ENCODE peak calls at places on chromosomes 16 and 17, in five cellular contexts. M, Q, A, F and V are unnamed samples. For H3K4me1, the result is how much of the 10 kb centered on the place peaks cover.

GRCh38 chr17:72666519-72666874 is 426.0 kb downstream of the SLC39A11 start:
- DNase-seq in Q (no peak), M (no peak), A (no peak), F (no peak), V (no peak)

GRCh38 chr16:19876501-19877059 is 8.1 kb downstream of the GPRC5B start:
- DNase-seq in F (no peak), A (no peak), Q (no peak), M (no peak), V (no peak)

GRCh38 chr16:88672776-88673175 is 9.9 kb upstream of the MVD start:
- DNase-seq in A (no peak), M (no peak), Q (no peak), F (no peak), V (no peak)

GRCh38 chr16:80273635-80274538 is 266.9 kb upstream of the DYNLRB2 start:
- DNase-seq in F (no peak), M (no peak), Q (no peak), A (no peak), V (no peak)

GRCh38 chr16:57941016-57941656 is 29.8 kb downstream of the CNGB1 start:
- DNase-seq in Q (no peak), A (no peak), M (peak), F (peak), V (no peak)

GRCh38 chr17:74999523-74999922 is 12.1 kb downstream of the CDR2L start:
- DNase-seq in M (no peak), F (no peak), Q (no peak), A (no peak), V (no peak)

GRCh38 chr16:10314811-10315210 is 71.0 kb upstream of the ATF7IP2 start:
- DNase-seq in F (no peak), A (no peak), Q (no peak), M (no peak), V (no peak)

GRCh38 chr17:66982011-66982508 is 17.6 kb downstream of the CACNG4 start:
- DNase-seq in M (peak), Q (no peak), A (no peak), F (no peak), V (no peak)

GRCh38 chr16:31077592-31078199 is 3.5 kb downstream of the ZNF646 start:
- DNase-seq in M (no peak), Q (no peak), A (peak), F (no peak), V (no peak)

GRCh38 chr16:1296688-1297412 is 12.6 kb upstream of the UBE2I start:
- DNase-seq in M (no peak), A (no peak), Q (no peak), F (no peak), V (no peak)

GRCh38 chr17:17911003-17911613 is 61.1 kb downstream of the TOM1L2 start:
- DNase-seq in Q (no peak), M (no peak), A (peak), F (no peak), V (no peak)

GRCh38 chr16:1499756-1500464 is 6.8 kb downstream of the TELO2 start:
- DNase-seq in Q (no peak), M (no peak), F (no peak), A (no peak), V (no peak)

GRCh38 chr16:2811703-2812471 is 5.2 kb upstream of the PRSS21 start:
- DNase-seq in M (no peak), A (peak), F (peak), Q (no peak), V (peak)

GRCh38 chr16:77841275-77841640 is 52.9 kb downstream of the VAT1L start:
- DNase-seq in A (no peak), M (no peak), Q (no peak), F (no peak), V (peak)

GRCh38 chr17:18377437-18378204 is at the start of gene EVPLL:
- DNase-seq in M (peak), F (peak), Q (no peak), A (peak), V (peak)

GRCh38 chr16:82037666-82038065 is 2.6 kb downstream of the HSD17B2 start:
- DNase-seq in A (no peak), M (no peak), Q (no peak), F (no peak), V (no peak)

GRCh38 chr17:35578929-35579448 is 618 bp upstream of the PEX12 start:
- DNase-seq in F (no peak), Q (no peak), M (no peak), A (no peak), V (no peak)

GRCh38 chr17:354651-355556 is 2.3 kb upstream of the RPH3AL start:
- DNase-seq in A (no peak), M (no peak), Q (no peak), F (no peak), V (no peak)

GRCh38 chr16:85982563-85982939 is 83.6 kb downstream of the IRF8 start:
- DNase-seq in Q (no peak), M (no peak), F (no peak), A (peak), V (no peak)

GRCh38 chr17:61463068-61463980 is 11.1 kb downstream of the TBX4 start:
- DNase-seq in F (no peak), M (no peak), A (peak), Q (no peak), V (peak)

GRCh38 chr16:19289805-19290490 is 4.4 kb downstream of the CLEC19A start:
- DNase-seq in Q (no peak), M (peak), A (no peak), F (no peak), V (no peak)

GRCh38 chr17:38636054-38636453 is 30.3 kb upstream of the SRCIN1 start:
- DNase-seq in M (no peak), F (no peak), A (no peak), Q (no peak), V (no peak)

GRCh38 chr16:82947675-82948074 is 320.9 kb downstream of the CDH13 start:
- DNase-seq in Q (no peak), F (no peak), A (no peak), M (no peak), V (no peak)

GRCh38 chr17:66776999-66777688 is 57.8 kb upstream of the CACNG5 start:
- DNase-seq in M (no peak), F (no peak), A (no peak), Q (no peak), V (peak)

GRCh38 chr17:50209472-50210248 is 8.2 kb upstream of the COL1A1 start:
- DNase-seq in A (peak), Q (peak), M (peak), F (peak), V (peak)

GRCh38 chr17:4407851-4408250 is 25.9 kb upstream of the SPNS3 start:
- DNase-seq in F (no peak), A (no peak), Q (no peak), M (peak), V (no peak)

GRCh38 chr16:29665294-29666077 is 2.4 kb downstream of the SPN start:
- DNase-seq in M (no peak), F (no peak), Q (no peak), A (no peak), V (no peak)

GRCh38 chr16:79402356-79402755 is 198.2 kb downstream of the MAF start:
- DNase-seq in Q (no peak), F (no peak), A (no peak), M (peak), V (no peak)

GRCh38 chr17:9729034-9729650 is 62.2 kb downstream of the DHRS7C start:
- DNase-seq in M (no peak), Q (no peak), F (no peak), A (no peak), V (no peak)

GRCh38 chr17:60769327-60769726 is 91.7 kb downstream of the BCAS3 start:
- DNase-seq in A (no peak), Q (no peak), F (no peak), M (no peak), V (no peak)

GRCh38 chr17:3528604-3529511 is 28.8 kb downstream of the TRPV3 start:
- DNase-seq in Q (no peak), M (no peak), A (peak), F (no peak), V (no peak)

GRCh38 chr16:58503863-58504688 is 4.1 kb downstream of the NDRG4 start:
- DNase-seq in A (peak), M (no peak), F (peak), Q (no peak), V (peak)

GRCh38 chr17:1485748-1486376 is 6.6 kb downstream of the MYO1C start:
- DNase-seq in M (peak), F (peak), Q (no peak), A (peak), V (no peak)

GRCh38 chr16:81266680-81267095 is 28.2 kb downstream of the BCO1 start:
- DNase-seq in F (no peak), Q (no peak), A (no peak), M (peak), V (no peak)

GRCh38 chr16:67987460-67988160 is 7.3 kb upstream of the DPEP3 start:
- DNase-seq in M (no peak), F (no peak), A (no peak), Q (no peak), V (no peak)

GRCh38 chr17:58329035-58329807 is 626 bp upstream of the TSPOAP1 start:
- DNase-seq in M (peak), A (no peak), Q (no peak), F (no peak), V (no peak)

GRCh38 chr17:58535431-58535830 is 21.0 kb upstream of the MTMR4 start:
- DNase-seq in A (no peak), Q (no peak), F (no peak), M (no peak), V (no peak)

GRCh38 chr17:74296548-74296936 is 22.5 kb downstream of the DNAI2 start:
- DNase-seq in M (peak), A (peak), F (no peak), Q (no peak), V (no peak)

GRCh38 chr17:43389022-43389947 is 9.5 kb upstream of the ARL4D start:
- DNase-seq in M (peak), F (peak), Q (peak), A (peak), V (peak)
- TF ChIP-seq POLR2AphosphoS5 in M (peak), F (peak), Q (no peak), A (peak), V (peak)

DNA sequence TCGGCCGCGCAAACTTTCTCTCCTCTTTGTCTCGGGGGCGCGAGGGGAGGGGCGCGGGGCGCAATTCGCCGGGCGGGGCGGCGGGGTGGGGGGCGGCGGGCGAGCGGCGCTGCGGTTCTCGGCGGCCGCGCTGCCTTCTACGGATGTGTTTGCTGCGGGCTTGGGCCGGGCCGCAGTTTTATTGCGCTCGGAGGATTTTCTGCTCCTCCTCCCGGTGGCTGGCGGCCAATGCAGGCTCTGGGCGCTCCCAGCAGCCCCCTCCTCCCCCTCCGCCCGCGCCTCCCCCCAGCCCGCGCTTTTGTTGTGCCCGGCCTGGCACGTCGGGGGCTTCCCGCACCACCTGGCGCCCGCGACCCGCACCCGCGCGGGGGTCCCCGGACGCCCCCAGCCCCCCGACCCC is at the start of gene TIMP2:
- DNase-seq in A (peak), F (peak), Q (peak), M (peak), V (peak)
- TF ChIP-seq POLR2A in A (no peak), F (no peak), Q (no peak), M (no peak), V (no peak)

GRCh38 chr16:84836967-84837366 is 17.2 kb downstream of the CRISPLD2 start:
- DNase-seq in Q (no peak), F (no peak), M (no peak), A (no peak), V (no peak)

GRCh38 chr16:84838383-84838948 is 18.7 kb downstream of the CRISPLD2 start:
- DNase-seq in F (no peak), M (no peak), Q (no peak), A (peak), V (no peak)

GRCh38 chr16:84839956-84840355 is 20.2 kb downstream of the CRISPLD2 start:
- DNase-seq in F (no peak), M (no peak), A (no peak), Q (no peak), V (no peak)

GRCh38 chr16:84840687-84841627 is 21.2 kb downstream of the CRISPLD2 start:
- DNase-seq in M (no peak), Q (no peak), F (no peak), A (no peak), V (no peak)

DNA sequence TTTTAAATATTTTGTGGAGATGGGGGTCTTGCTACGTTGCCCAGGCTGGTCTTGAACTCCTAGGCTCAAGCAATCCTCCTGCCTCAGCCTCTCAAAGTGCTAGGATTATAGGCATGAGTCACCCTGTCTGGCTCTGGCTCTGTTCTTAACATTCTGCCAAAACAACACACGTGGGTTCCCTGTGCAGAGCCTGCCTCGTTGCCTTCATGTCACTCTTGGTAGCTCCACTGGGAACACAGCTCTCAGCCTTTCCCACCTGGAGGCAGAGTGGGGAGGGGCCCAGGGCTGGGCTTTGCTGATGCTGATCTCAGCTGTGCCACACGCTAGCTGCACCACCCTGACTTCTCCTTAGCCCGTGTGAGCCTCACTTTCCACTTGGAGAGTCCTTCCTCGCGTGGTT is 19.3 kb downstream of the CRISPLD2 start:
- DNase-seq in M (no peak), F (no peak), Q (no peak), A (peak), V (peak)
- H3K4me1 ChIP-seq in M (half or more), F (under half), Q (under half), A (under half), V (half or more)

DNA sequence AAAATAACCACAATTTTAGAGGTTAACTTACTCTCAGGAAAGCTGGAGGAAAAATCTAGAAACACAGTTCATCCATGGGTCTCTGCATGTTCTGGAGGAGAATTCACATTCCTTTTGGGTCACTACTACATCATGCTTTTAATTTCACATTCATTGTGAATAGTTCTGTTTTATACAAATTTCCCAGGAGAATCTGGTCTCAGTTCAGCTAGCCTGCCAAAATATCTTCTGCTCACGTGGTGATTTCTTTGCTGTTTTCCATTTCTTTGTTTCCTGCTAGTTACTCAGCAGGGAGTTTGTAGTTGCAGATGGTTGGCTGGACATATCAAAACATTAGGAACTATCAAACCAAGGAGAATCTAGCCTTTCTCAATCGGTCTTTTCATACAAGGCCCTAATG is at the start of gene ABCA9:
- DNase-seq in A (no peak), M (no peak), F (no peak), Q (no peak), V (no peak)
- TF ChIP-seq POLR2AphosphoS5 in A (peak), M (no peak), F (peak), Q (peak), V (peak)

GRCh38 chr16:4538386-4539235 is at the start of gene CDIP1:
- DNase-seq in F (peak), Q (peak), A (peak), M (peak), V (peak)
- TF ChIP-seq POLR2A in F (peak), Q (peak), A (peak), M (no peak), V (peak)

DNA sequence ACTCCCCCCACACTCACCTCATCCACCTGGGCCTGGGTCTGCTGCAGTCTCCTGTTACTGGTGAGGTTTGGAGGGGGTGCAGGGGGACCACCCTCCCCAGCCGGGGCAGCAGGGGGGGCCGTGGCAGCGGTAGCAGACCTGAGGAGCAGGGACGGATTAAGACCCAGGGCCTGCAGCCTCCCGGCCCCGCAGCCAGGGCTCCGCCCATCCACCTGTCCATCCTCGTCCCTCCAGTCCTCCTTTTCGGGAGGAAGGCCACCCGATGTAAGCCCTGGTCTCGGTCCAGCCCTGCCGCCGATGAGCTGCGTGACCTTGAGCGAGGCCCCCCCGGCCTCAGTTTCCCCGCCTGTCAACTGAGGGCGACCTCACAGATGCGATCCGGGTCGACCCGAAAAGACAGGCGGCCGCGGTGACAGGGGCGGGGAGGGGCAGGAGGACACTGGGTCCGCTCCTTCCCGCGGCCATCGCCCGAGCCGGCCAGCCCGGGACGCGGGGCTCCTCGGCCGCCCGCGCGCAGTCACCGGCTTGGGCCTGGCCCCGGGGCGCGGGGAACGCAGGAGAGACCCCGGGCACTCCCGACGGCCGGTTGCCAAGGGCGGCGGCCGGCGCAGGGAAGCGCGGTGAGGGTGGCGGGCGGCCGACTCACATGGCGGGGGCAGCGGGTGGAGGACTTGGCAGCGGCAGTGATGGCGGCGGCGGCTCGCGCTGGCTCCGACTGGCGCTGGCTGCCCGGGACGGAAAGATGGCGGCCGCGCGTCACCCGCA is at the start of gene VAMP2:
- DNase-seq in M (peak), F (peak), Q (no peak), A (peak), V (no peak)
- H3K4me1 ChIP-seq in M (half or more), F (under half), Q (under half), A (under half), V (half or more)

GRCh38 chr16:56771558-56772279 is 41.8 kb downstream of the NUP93 start:
- DNase-seq in Q (no peak), M (no peak), F (no peak), A (no peak), V (no peak)
- TF ChIP-seq POLR2AphosphoS5 in Q (no peak), M (no peak), F (no peak), A (no peak), V (no peak)